ENCODE peak calls at places on chromosomes 4 and X, in nine cellular contexts. M, Y, O, C, H, B, Q, F and D are unnamed samples.

GRCh38 chr4:16707874-16708273 is 190.6 kb downstream of the LDB2 start:
- DNase-seq in Q (no peak), O (no peak), C (no peak), Y (peak; percentile 94), H (no peak), F (no peak), B (no peak), M (no peak), D (no peak)

GRCh38 chrX:103464774-103465117 is 54.5 kb downstream of the RAB40A start:
- DNase-seq in M (peak; percentile 80), F (peak; percentile 78), O (peak; percentile 71), Q (peak; percentile 66), Y (peak; percentile 53), B (no peak), H (peak; percentile 55), C (peak; percentile 96), D (peak; percentile 86)

GRCh38 chr4:141480950-141481349 is 155.4 kb upstream of the IL15 start:
- DNase-seq in O (no peak), H (no peak), F (no peak), Q (no peak), B (no peak), Y (no peak), C (no peak), M (no peak), D (no peak)

GRCh38 chr4:6331018-6331417 is 61.4 kb downstream of the WFS1 start:
- DNase-seq in B (no peak), Q (no peak), C (peak; percentile 73), M (peak; percentile 23), F (no peak), H (peak; percentile 56), Y (no peak), O (no peak), D (no peak)

GRCh38 chr4:91064157-91064853 is 937.1 kb downstream of the CCSER1 start:
- DNase-seq in O (peak; percentile 22), Q (peak; percentile 80), M (no peak), H (no peak), B (no peak), Y (peak; percentile 25), F (no peak), C (peak; percentile 68), D (no peak)

GRCh38 chr4:31171362-31171761 is 451.2 kb downstream of the PCDH7 start:
- DNase-seq in F (no peak), B (no peak), O (no peak), H (no peak), M (no peak), C (no peak), Q (no peak), Y (no peak), D (no peak)

GRCh38 chr4:5893013-5893580 is at the start of gene CRMP1:
- DNase-seq in O (no peak), B (no peak), C (peak; percentile 94), M (no peak), Y (peak; percentile 29), F (no peak), Q (peak; percentile 94), H (no peak), D (no peak)

GRCh38 chr4:185771696-185772390 is 40.2 kb downstream of the SORBS2 start:
- DNase-seq in Q (no peak), F (no peak), H (no peak), O (no peak), Y (no peak), C (no peak), B (no peak), M (no peak), D (no peak)

GRCh38 chr4:187668683-187669082 is 326.9 kb upstream of the ZFP42 start:
- DNase-seq in F (no peak), C (no peak), Y (peak; percentile 50), M (no peak), O (no peak), B (no peak), Q (no peak), H (no peak), D (no peak)

GRCh38 chr4:10173754-10174749 is 57.5 kb upstream of the WDR1 start:
- DNase-seq in M (peak; percentile 50), F (no peak), Y (no peak), O (peak; percentile 78), H (no peak), Q (no peak), C (no peak), B (peak; percentile 69), D (peak; percentile 45)

GRCh38 chr4:172982151-172982590 is 186.4 kb upstream of the GALNT7 start:
- DNase-seq in Q (no peak), Y (peak; percentile 83), O (no peak), M (no peak), F (no peak), H (no peak), C (no peak), B (peak; percentile 73), D (no peak)

GRCh38 chr4:108519208-108519833 is 101.1 kb upstream of the RPL34 start:
- DNase-seq in B (no peak), H (no peak), C (no peak), F (no peak), O (no peak), Q (no peak), Y (no peak), M (no peak), D (peak; percentile 4)

GRCh38 chrX:45623266-45623665 is 422.6 kb upstream of the DIPK2B start:
- DNase-seq in O (no peak), C (no peak), B (no peak), F (no peak), Q (no peak), M (no peak), Y (peak; percentile 93), H (no peak), D (no peak)

GRCh38 chr4:5925419-5926187 is 32.7 kb upstream of the CRMP1 start:
- DNase-seq in H (no peak), F (no peak), Y (no peak), M (no peak), B (no peak), O (no peak), Q (no peak), C (peak; percentile 50), D (no peak)

GRCh38 chr4:21819086-21819485 is 129.5 kb downstream of the KCNIP4 start:
- DNase-seq in O (no peak), M (no peak), Y (peak; percentile 18), H (no peak), B (no peak), C (no peak), Q (no peak), F (peak; percentile 21), D (no peak)

GRCh38 chr4:304987-305680 is at the start of gene ZNF732:
- DNase-seq in F (peak; percentile 29), Y (peak; percentile 83), C (no peak), H (no peak), B (peak; percentile 60), O (peak; percentile 40), M (no peak), Q (no peak), D (no peak)

GRCh38 chrX:28659269-28659668 is 72.0 kb downstream of the IL1RAPL1 start:
- DNase-seq in Y (no peak), H (peak; percentile 1), C (peak; percentile 52), F (no peak), Q (no peak), O (peak; percentile 16), M (no peak), B (no peak), D (no peak)
- TF ChIP-seq CTCF in Y (no peak), H (peak; percentile 66), C (peak; percentile 78), F (no peak), Q (peak; percentile 43), O (no peak), M (no peak), B (peak; percentile 48), D (no peak)

GRCh38 chr4:47075241-47075640 is 43.9 kb downstream of the GABRB1 start:
- DNase-seq in H (no peak), M (no peak), F (no peak), Y (peak; percentile 75), O (no peak), Q (no peak), B (no peak), C (no peak), D (no peak)

GRCh38 chr4:47075919-47076318 is 44.6 kb downstream of the GABRB1 start:
- DNase-seq in C (peak; percentile 47), Q (no peak), B (no peak), Y (no peak), M (no peak), H (no peak), F (no peak), O (no peak), D (no peak)

GRCh38 chr4:47074836-47075235 is 43.5 kb downstream of the GABRB1 start:
- DNase-seq in H (no peak), F (no peak), O (no peak), Q (no peak), Y (peak; percentile 36), C (no peak), B (no peak), M (no peak), D (no peak)

GRCh38 chr4:47068986-47069385 is 37.6 kb downstream of the GABRB1 start:
- DNase-seq in B (no peak), M (no peak), Q (no peak), H (no peak), O (no peak), C (no peak), Y (peak; percentile 86), F (no peak), D (no peak)

GRCh38 chr4:47071863-47072441 is 40.6 kb downstream of the GABRB1 start:
- DNase-seq in O (no peak), Y (peak; percentile 86), H (no peak), Q (no peak), C (no peak), F (no peak), B (no peak), M (no peak), D (no peak)
- H3K4me1 ChIP-seq in O (no peaks in the 10 kb centered on the region), Y (peaks cover 2% of the 10 kb centered on the region), H (no peaks in the 10 kb centered on the region), Q (peaks cover 30% of the 10 kb centered on the region), C (no peaks in the 10 kb centered on the region), F (no peaks in the 10 kb centered on the region), B (no peaks in the 10 kb centered on the region), M (no peaks in the 10 kb centered on the region), D (no peaks in the 10 kb centered on the region)

DNA sequence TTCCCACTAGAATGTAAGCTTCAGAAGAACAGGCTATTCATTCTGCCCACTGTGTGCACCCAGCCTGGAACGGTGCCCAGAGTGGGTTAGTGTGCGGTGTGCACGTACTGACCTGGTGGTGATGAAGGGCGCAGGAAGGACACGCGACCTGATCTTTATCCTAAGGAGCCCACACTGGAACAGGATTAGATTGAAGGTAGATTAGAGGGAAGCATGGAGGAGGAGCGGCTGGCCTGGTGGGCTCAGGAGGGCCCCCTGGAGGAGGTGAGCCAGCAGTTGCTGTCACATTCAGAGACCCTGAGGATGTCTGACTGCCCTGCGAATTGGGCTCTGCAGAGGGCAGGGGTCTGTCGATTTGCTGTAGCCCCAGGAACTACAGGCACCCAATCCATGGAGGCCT is 73.1 kb downstream of the HTRA3 start:
- DNase-seq in B (no peak), F (no peak), C (peak; percentile 88), M (no peak), Y (no peak), H (no peak), O (no peak), Q (peak; percentile 62), D (no peak)
- TF ChIP-seq CTCF in B (no peak), F (no peak), C (peak; percentile 80), M (no peak), Y (no peak), H (peak; percentile 56), O (no peak), Q (peak; percentile 59), D (no peak)

DNA sequence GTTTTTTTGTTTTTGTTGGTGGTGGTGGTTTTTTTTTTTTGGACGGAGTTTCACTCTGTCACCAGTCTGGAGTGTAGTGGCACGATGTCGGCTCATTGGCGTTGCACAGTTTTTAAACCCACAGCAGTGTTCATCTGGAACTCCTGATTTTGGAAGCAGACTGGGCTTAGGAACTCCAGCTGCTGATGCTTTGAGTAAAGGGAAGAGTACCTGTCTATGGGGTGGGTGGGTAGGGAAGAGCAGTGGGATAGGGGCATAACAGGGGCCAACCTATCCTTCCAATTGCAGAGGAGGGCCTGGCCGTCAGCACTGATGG is 2.0 kb downstream of the CD99 start:
- DNase-seq in B (no peak), C (no peak), M (no peak), H (no peak), F (no peak), Q (no peak), Y (no peak), O (no peak), D (no peak)
- H3K4me1 ChIP-seq in B (peaks cover 40% of the 10 kb centered on the region), C (peaks cover 8% of the 10 kb centered on the region), M (peaks cover 56% of the 10 kb centered on the region), H (peaks cover 55% of the 10 kb centered on the region), F (peaks cover 19% of the 10 kb centered on the region), Q (peaks cover 6% of the 10 kb centered on the region), Y (peaks cover 19% of the 10 kb centered on the region), O (peaks cover 69% of the 10 kb centered on the region), D (peaks cover 16% of the 10 kb centered on the region)